ENCODE peak calls at places on chromosome 3, in ten cellular contexts. W is activated T-helper 9 cell treated with anti-CD3 and anti-CD28 coated beads, Interleukin-2, amount 50 U/mL, for 16 hours; M is nucleus accumbens; A is foreskin keratinocyte; H is cardiac muscle cell; P is stimulated activated CD8-positive, alpha-beta memory T cell treated with anti-CD3 and anti-CD28 coated beads, Interleukin-4, amount 100 ng/mL, for 24 hours; K is naive thymus-derived CD4-positive, alpha-beta T cell; E is Daoy; N is T follicular helper cell; D is iris pigment epithelial cell. J is an unnamed sample.

GRCh38 chr3:55412580-55412979 is 74.5 kb downstream of the WNT5A start:
- DNase-seq in W (no peak), M (no peak), A (no peak), H (no peak), P (no peak), K (no peak), E (no peak), N (no peak), D (no peak), J (no peak)

GRCh38 chr3:45870099-45870498 is 16.2 kb upstream of the CCR9 start:
- DNase-seq in W (peak), M (no peak), A (no peak), H (no peak), P (peak), K (peak), E (no peak), N (peak), D (no peak), J (no peak)

GRCh38 chr3:65636326-65636725 is 402.4 kb downstream of the MAGI1 start:
- DNase-seq in W (no peak), M (no peak), A (no peak), H (no peak), P (no peak), K (no peak), E (no peak), N (no peak), D (no peak), J (no peak)

GRCh38 chr3:45664558-45664957 is 24.6 kb upstream of the SACM1L start:
- DNase-seq in W (peak), M (no peak), A (no peak), H (no peak), P (peak), K (peak), E (no peak), N (peak), D (no peak), J (peak)

GRCh38 chr3:189712906-189713483 is 81.8 kb downstream of the TP63 start:
- DNase-seq in W (no peak), M (no peak), A (no peak), H (no peak), P (no peak), K (no peak), E (no peak), N (no peak), D (peak), J (no peak)

GRCh38 chr3:16242177-16242576 is 22.6 kb downstream of the DPH3 start:
- DNase-seq in W (no peak), M (no peak), A (no peak), H (no peak), P (no peak), K (no peak), E (no peak), N (no peak), D (no peak), J (no peak)

GRCh38 chr3:129052675-129053074 is 7.9 kb upstream of the GP9 start:
- DNase-seq in W (no peak), M (no peak), A (no peak), H (peak), P (no peak), K (no peak), E (no peak), N (no peak), D (no peak), J (no peak)

GRCh38 chr3:16427309-16427965 is 86.1 kb downstream of the RFTN1 start:
- DNase-seq in W (no peak), M (no peak), A (no peak), H (peak), P (no peak), K (no peak), E (peak), N (no peak), D (peak), J (no peak)

GRCh38 chr3:72613871-72614270 is 234.4 kb downstream of the SHQ1 start:
- DNase-seq in W (no peak), M (no peak), A (no peak), H (no peak), P (no peak), K (no peak), E (no peak), N (no peak), D (no peak), J (no peak)

J was measured in germinal center.